ENCODE peak calls at places on chromosome 20, in ten cellular contexts. M, Q, N, P, J, S, K, Z, A and G are unnamed samples. For H3K36me3 and H3K27me3, the result is how much of the 10 kb centered on the place peaks cover.

GRCh38 chr20:34708621-34709043 is 4.5 kb downstream of the TP53INP2 start:
- DNase-seq in M (peak), Q (peak), N (peak), P (peak), J (peak), S (peak), K (peak), Z (peak), A (peak), G (peak)

GRCh38 chr20:21325296-21325695 is 22.2 kb downstream of the XRN2 start:
- DNase-seq in M (no peak), Q (no peak), N (no peak), P (no peak), J (no peak), S (no peak), K (no peak), Z (no peak), A (no peak), G (no peak)

GRCh38 chr20:58399926-58400325 is 10.9 kb downstream of the VAPB start:
- DNase-seq in M (no peak), Q (no peak), N (no peak), P (no peak), J (no peak), S (no peak), K (no peak), Z (no peak), A (no peak), G (peak)

GRCh38 chr20:33233129-33233774 is 2.5 kb upstream of the BPIFA1 start:
- DNase-seq in M (no peak), Q (no peak), N (no peak), P (no peak), J (no peak), S (no peak), K (no peak), Z (no peak), A (no peak), G (peak)

GRCh38 chr20:41395669-41396664 is 29.3 kb upstream of the EMILIN3 start:
- DNase-seq in M (no peak), Q (no peak), N (no peak), P (no peak), J (no peak), S (peak), K (no peak), Z (peak), A (no peak), G (peak)

GRCh38 chr20:2331901-2332565 is 36.2 kb downstream of the TGM3 start:
- DNase-seq in M (no peak), Q (no peak), N (no peak), P (no peak), J (no peak), S (no peak), K (no peak), Z (no peak), A (no peak), G (no peak)

GRCh38 chr20:7980332-7981046 is 39.1 kb downstream of the TMX4 start:
- DNase-seq in M (peak), Q (no peak), N (peak), P (no peak), J (no peak), S (peak), K (no peak), Z (no peak), A (no peak), G (peak)

GRCh38 chr20:41185013-41185757 is 47.8 kb downstream of the PLCG1 start:
- DNase-seq in M (no peak), Q (no peak), N (peak), P (no peak), J (no peak), S (no peak), K (peak), Z (peak), A (no peak), G (no peak)

GRCh38 chr20:51862796-51863195 is 60.5 kb upstream of the SALL4 start:
- DNase-seq in M (no peak), Q (no peak), N (no peak), P (no peak), J (no peak), S (no peak), K (no peak), Z (no peak), A (no peak), G (no peak)

GRCh38 chr20:16049478-16050093 is 523.7 kb downstream of the KIF16B start:
- DNase-seq in M (no peak), Q (no peak), N (no peak), P (no peak), J (no peak), S (no peak), K (no peak), Z (no peak), A (no peak), G (no peak)

GRCh38 chr20:56506103-56506502 is 18.4 kb upstream of the FAM209A start:
- DNase-seq in M (no peak), Q (no peak), N (no peak), P (no peak), J (no peak), S (no peak), K (no peak), Z (no peak), A (no peak), G (no peak)

GRCh38 chr20:21862224-21862927 is 156.9 kb downstream of the PAX1 start:
- DNase-seq in M (no peak), Q (no peak), N (no peak), P (no peak), J (no peak), S (no peak), K (no peak), Z (no peak), A (no peak), G (peak)

GRCh38 chr20:53524589-53525311 is 68.9 kb downstream of the ZNF217 start:
- DNase-seq in M (no peak), Q (no peak), N (no peak), P (no peak), J (no peak), S (no peak), K (no peak), Z (no peak), A (no peak), G (peak)

GRCh38 chr20:35891375-35891774 is 62.9 kb downstream of the SCAND1 start:
- DNase-seq in M (peak), Q (no peak), N (no peak), P (no peak), J (no peak), S (no peak), K (no peak), Z (no peak), A (no peak), G (no peak)

GRCh38 chr20:57507477-57507876 is 17.5 kb downstream of the CTCFL start:
- DNase-seq in M (no peak), Q (no peak), N (peak), P (no peak), J (no peak), S (no peak), K (no peak), Z (no peak), A (no peak), G (no peak)

GRCh38 chr20:59222982-59223610 is 59.5 kb downstream of the ZNF831 start:
- DNase-seq in M (no peak), Q (no peak), N (no peak), P (no peak), J (no peak), S (no peak), K (no peak), Z (no peak), A (no peak), G (peak)

GRCh38 chr20:57921701-57922482 is 212.1 kb upstream of the PMEPA1 start:
- DNase-seq in M (no peak), Q (no peak), N (no peak), P (no peak), J (no peak), S (no peak), K (no peak), Z (no peak), A (no peak), G (no peak)

GRCh38 chr20:33372993-33373441 is 28.3 kb downstream of the CDK5RAP1 start:
- DNase-seq in M (no peak), Q (no peak), N (no peak), P (no peak), J (no peak), S (no peak), K (no peak), Z (no peak), A (no peak), G (no peak)

GRCh38 chr20:25054133-25054820 is 3.7 kb downstream of the ACSS1 start:
- DNase-seq in M (no peak), Q (no peak), N (no peak), P (no peak), J (peak), S (no peak), K (no peak), Z (no peak), A (no peak), G (no peak)

GRCh38 chr20:41179961-41180360 is 42.6 kb downstream of the PLCG1 start:
- DNase-seq in M (no peak), Q (no peak), N (no peak), P (peak), J (no peak), S (no peak), K (no peak), Z (peak), A (no peak), G (no peak)

GRCh38 chr20:13382786-13383185 is 161.7 kb downstream of the ISM1 start:
- DNase-seq in M (no peak), Q (no peak), N (no peak), P (no peak), J (no peak), S (no peak), K (no peak), Z (no peak), A (no peak), G (no peak)

GRCh38 chr20:25623225-25623735 is 534 bp downstream of the NANP start:
- DNase-seq in M (peak), Q (peak), N (peak), P (no peak), J (peak), S (no peak), K (peak), Z (peak), A (peak), G (peak)

GRCh38 chr20:25544316-25544715 is 41.0 kb downstream of the NINL start:
- DNase-seq in M (peak), Q (no peak), N (no peak), P (no peak), J (no peak), S (no peak), K (no peak), Z (no peak), A (no peak), G (no peak)

GRCh38 chr20:48819089-48819488 is 8.7 kb downstream of the PREX1 start:
- DNase-seq in M (no peak), Q (no peak), N (no peak), P (no peak), J (no peak), S (no peak), K (no peak), Z (no peak), A (no peak), G (no peak)
- H3K4me3 ChIP-seq in M (no peak), Q (no peak), N (no peak), P (no peak), J (no peak), S (no peak), K (no peak), Z (peak), A (no peak), G (no peak)

GRCh38 chr20:38554986-38555385 is 26.0 kb upstream of the ADIG start:
- DNase-seq in M (no peak), Q (no peak), N (no peak), P (no peak), J (no peak), S (no peak), K (no peak), Z (no peak), A (no peak), G (no peak)
- H3K36me3 ChIP-seq in M (half or more), Q (under half), N (half or more), P (under half), J (under half), S (half or more), K (half or more), Z (half or more), A (half or more), G (under half)

DNA sequence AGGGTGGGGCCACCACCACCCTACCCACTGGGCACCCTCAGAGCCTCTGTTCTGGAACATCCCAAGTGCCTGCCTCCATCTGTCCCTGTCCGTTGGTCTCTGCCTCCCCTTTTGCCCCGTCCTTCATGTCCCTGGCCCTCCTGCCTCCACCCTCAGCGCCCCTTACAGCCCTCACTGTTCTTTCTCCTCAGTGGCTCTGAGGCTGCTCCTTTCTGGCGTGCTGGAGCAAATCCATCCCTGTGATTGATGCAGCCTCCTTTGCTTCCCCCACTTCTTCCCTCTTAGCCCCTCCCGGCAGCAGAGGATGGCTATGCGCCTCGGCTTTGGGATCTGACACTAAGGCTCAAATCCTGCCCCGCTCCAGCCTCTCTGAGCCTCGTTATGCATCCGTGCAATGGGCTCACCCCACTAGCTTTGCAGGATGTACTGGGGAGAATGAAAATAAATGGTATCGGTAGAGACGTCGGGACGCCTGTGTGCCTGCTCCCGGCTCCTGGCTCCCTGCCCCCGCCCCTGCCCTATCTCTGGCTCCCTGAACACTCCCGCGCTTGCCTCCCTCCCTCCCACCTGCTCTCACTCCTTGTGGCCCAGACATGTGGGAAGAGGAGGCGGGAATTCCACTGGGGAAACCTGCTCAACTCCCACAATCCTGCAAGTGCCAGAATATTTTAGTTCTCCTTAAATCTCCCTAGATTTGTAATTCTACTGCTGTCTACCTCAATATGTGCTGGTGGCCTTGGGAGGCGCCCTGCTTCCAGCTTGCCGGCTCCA is 13.1 kb downstream of the VSTM2L start:
- DNase-seq in M (no peak), Q (no peak), N (peak), P (no peak), J (peak), S (peak), K (no peak), Z (no peak), A (no peak), G (peak)
- H3K27me3 ChIP-seq in M (half or more), Q (under half), N (under half), P (under half), J (under half), S (half or more), K (under half), Z (half or more), A (under half), G (under half)

GRCh38 chr20:6122111-6122872 is 538 bp downstream of the FERMT1 start:
- DNase-seq in M (peak), Q (peak), N (no peak), P (no peak), J (no peak), S (no peak), K (no peak), Z (no peak), A (no peak), G (peak)

GRCh38 chr20:6122873-6123649 is at the start of gene FERMT1:
- DNase-seq in M (peak), Q (peak), N (peak), P (no peak), J (peak), S (no peak), K (peak), Z (peak), A (no peak), G (peak)

GRCh38 chr20:6121504-6121903 is 1.3 kb downstream of the FERMT1 start:
- DNase-seq in M (no peak), Q (no peak), N (no peak), P (no peak), J (no peak), S (no peak), K (no peak), Z (no peak), A (no peak), G (no peak)

GRCh38 chr20:6120491-6120988 is 2.3 kb downstream of the FERMT1 start:
- DNase-seq in M (no peak), Q (no peak), N (no peak), P (no peak), J (no peak), S (no peak), K (no peak), Z (no peak), A (no peak), G (peak)

DNA sequence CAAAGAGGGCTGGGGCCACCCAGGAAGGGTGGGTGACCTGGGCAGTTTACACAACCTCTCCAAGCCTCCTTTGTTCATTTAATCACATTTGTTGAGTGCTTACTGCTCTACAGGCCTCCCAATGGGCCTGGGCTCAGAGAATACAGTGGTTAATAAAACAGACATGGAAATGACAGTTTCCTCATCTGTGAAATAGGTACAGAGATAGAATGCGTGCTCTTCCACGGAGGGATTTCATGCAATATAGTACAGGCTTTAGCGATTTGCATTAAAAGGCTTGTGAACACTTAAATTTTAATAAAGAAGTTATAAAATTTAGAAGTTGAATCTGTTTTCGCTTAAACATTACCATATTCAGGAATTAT is 802 bp upstream of the FERMT1 start:
- DNase-seq in M (no peak), Q (no peak), N (no peak), P (no peak), J (no peak), S (no peak), K (no peak), Z (no peak), A (no peak), G (no peak)
- H3K4me3 ChIP-seq in M (peak), Q (peak), N (peak), P (peak), J (peak), S (no peak), K (peak), Z (no peak), A (no peak), G (peak)

GRCh38 chr20:50583422-50584150 is 73.4 kb downstream of the PTPN1 start:
- DNase-seq in M (no peak), Q (no peak), N (no peak), P (no peak), J (no peak), S (no peak), K (no peak), Z (peak), A (no peak), G (peak)

GRCh38 chr20:50585214-50585613 is 75.0 kb downstream of the PTPN1 start:
- DNase-seq in M (no peak), Q (no peak), N (no peak), P (no peak), J (no peak), S (no peak), K (no peak), Z (peak), A (no peak), G (no peak)

GRCh38 chr20:50582591-50583234 is 72.5 kb downstream of the PTPN1 start:
- DNase-seq in M (no peak), Q (no peak), N (no peak), P (no peak), J (no peak), S (no peak), K (no peak), Z (peak), A (no peak), G (peak)

GRCh38 chr20:50585678-50586077 is 75.5 kb downstream of the PTPN1 start:
- DNase-seq in M (no peak), Q (no peak), N (no peak), P (no peak), J (no peak), S (no peak), K (no peak), Z (peak), A (no peak), G (no peak)

GRCh38 chr20:50584687-50585086 is 74.5 kb downstream of the PTPN1 start:
- DNase-seq in M (peak), Q (no peak), N (no peak), P (no peak), J (no peak), S (no peak), K (no peak), Z (no peak), A (no peak), G (no peak)
- H3K36me3 ChIP-seq in M (half or more), Q (under half), N (half or more), P (under half), J (under half), S (half or more), K (half or more), Z (half or more), A (half or more), G (under half)

DNA sequence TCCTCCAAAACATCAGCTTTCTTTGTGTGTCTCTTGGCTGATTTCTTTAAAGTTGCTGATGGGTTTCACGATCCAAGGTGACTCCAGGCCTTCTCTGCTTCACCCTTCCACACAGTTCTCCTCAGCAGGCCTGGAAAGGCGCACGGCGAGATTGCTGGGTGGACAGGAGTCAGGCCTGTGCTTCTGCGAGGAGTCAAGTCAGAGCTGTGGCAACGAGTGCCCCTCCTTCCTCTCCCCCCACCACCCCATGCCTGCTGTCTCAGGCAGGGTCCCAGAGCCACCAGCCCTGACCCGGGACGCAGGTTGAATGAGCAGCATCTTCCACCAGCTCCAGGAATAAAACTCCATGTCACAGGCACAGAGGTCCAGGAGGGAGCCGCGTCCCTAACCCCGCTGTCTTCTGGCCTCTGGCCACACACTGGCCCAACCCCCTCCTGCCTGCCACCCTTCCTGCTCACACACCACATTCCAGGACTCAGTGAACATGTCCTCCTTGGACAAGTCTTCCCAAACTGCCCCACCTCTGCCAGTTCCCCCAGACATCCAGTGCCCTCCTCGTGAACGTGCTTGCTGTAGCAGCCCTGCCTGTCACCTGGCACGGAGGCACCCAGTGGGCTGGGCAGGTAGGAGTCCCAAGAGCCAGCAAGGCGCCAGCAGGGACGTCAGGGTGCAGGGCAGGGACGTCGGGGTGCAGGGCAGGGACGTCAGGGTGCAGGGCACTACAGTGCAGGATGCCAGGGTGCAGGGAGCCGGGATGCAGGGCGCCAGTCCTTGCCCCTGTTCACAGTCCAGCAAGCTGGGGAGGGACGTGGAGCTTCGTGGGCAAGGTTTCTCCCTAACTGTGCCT is 7.3 kb upstream of the NTSR1 start:
- DNase-seq in M (no peak), Q (no peak), N (no peak), P (no peak), J (no peak), S (no peak), K (no peak), Z (no peak), A (no peak), G (no peak)
- H3K27me3 ChIP-seq in M (under half), Q (under half), N (under half), P (under half), J (under half), S (half or more), K (under half), Z (under half), A (under half), G (under half)

GRCh38 chr20:4633379-4633778 is 88.3 kb upstream of the PRND start:
- DNase-seq in M (no peak), Q (no peak), N (no peak), P (no peak), J (no peak), S (no peak), K (no peak), Z (no peak), A (no peak), G (no peak)
- H3K4me3 ChIP-seq in M (no peak), Q (no peak), N (no peak), P (no peak), J (no peak), S (no peak), K (no peak), Z (no peak), A (no peak), G (no peak)